ENCODE peak calls at places on chromosomes 11 and 22, in six cellular contexts. K, V, F, M, T and B are unnamed samples.

GRCh38 chr11:66312549-66313320 is 4.1 kb downstream of the CD248 start:
- DNase-seq in M (peak), T (peak), V (peak), K (peak), F (peak), B (peak)

GRCh38 chr22:46377566-46378498 is 42.3 kb downstream of the TRMU start:
- DNase-seq in M (no peak), T (no peak), K (peak), F (no peak), V (no peak), B (no peak)

GRCh38 chr22:30883586-30884145 is 84.9 kb downstream of the MORC2 start:
- DNase-seq in K (no peak), F (no peak), T (no peak), V (no peak), M (no peak), B (no peak)

GRCh38 chr22:45120931-45121330 is 42.8 kb upstream of the NUP50 start:
- DNase-seq in K (no peak), V (no peak), T (no peak), F (no peak), M (no peak), B (no peak)

GRCh38 chr22:50140615-50141014 is 29.9 kb upstream of the PANX2 start:
- DNase-seq in F (peak), K (peak), T (no peak), M (no peak), V (no peak), B (no peak)

GRCh38 chr11:31106326-31106725 is 263.2 kb downstream of the DCDC1 start:
- DNase-seq in V (no peak), K (no peak), F (no peak), T (no peak), M (no peak), B (no peak)

GRCh38 chr11:27209562-27210005 is 153.4 kb downstream of the CCDC34 start:
- DNase-seq in F (peak), K (peak), M (no peak), T (peak), V (no peak), B (no peak)

GRCh38 chr11:85748455-85748891 is 62.5 kb downstream of the SYTL2 start:
- DNase-seq in V (no peak), F (no peak), K (no peak), T (no peak), M (no peak), B (no peak)

GRCh38 chr22:48494256-48494967 is 1333.3 kb downstream of the BRD1 start:
- DNase-seq in F (no peak), M (no peak), T (no peak), V (no peak), K (no peak), B (no peak)

GRCh38 chr11:64206457-64207246 is at the start of gene FERMT3:
- DNase-seq in F (no peak), T (no peak), V (no peak), M (peak), K (no peak), B (no peak)

GRCh38 chr11:134339756-134340155 is 8.0 kb downstream of the GLB1L2 start:
- DNase-seq in M (no peak), K (no peak), V (no peak), F (no peak), T (no peak), B (no peak)

GRCh38 chr11:118343981-118344521 is at the start of gene CD3G:
- DNase-seq in K (no peak), F (no peak), T (no peak), V (no peak), M (no peak), B (no peak)

GRCh38 chr11:102467080-102467708 is 14.6 kb upstream of the TMEM123 start:
- DNase-seq in M (no peak), F (no peak), V (no peak), K (no peak), T (no peak), B (no peak)

GRCh38 chr11:72736452-72737069 is 15.6 kb downstream of the ARAP1 start:
- DNase-seq in M (no peak), V (no peak), T (no peak), F (peak), K (peak), B (no peak)

GRCh38 chr11:132623496-132623895 is 908.8 kb downstream of the OPCML start:
- DNase-seq in F (no peak), T (no peak), K (no peak), M (no peak), V (no peak), B (no peak)

GRCh38 chr11:33701302-33701701 is 676 bp upstream of the C11orf91 start:
- DNase-seq in M (no peak), V (no peak), T (no peak), F (peak), K (no peak), B (no peak)

GRCh38 chr22:30290679-30291333 is 1.5 kb upstream of the CASTOR1 start:
- DNase-seq in V (peak), K (peak), T (peak), F (peak), M (no peak), B (peak)

GRCh38 chr11:75347781-75348613 is 3.5 kb downstream of the ARRB1 start:
- DNase-seq in M (no peak), F (peak), T (no peak), V (no peak), K (no peak), B (no peak)

GRCh38 chr11:34315006-34315793 is 42.6 kb downstream of the ABTB2 start:
- DNase-seq in T (no peak), M (no peak), F (no peak), V (no peak), K (no peak), B (no peak)